ENCODE peak calls at places on chromosomes 5 and 9, in ten cellular contexts. D is HCT116, J is ovary, I is breast epithelium, V is tibial nerve, O is endothelial cell of umbilical vein, X is thyroid gland, Z is A549, S is K562, G is heart left ventricle. K is an unnamed sample.

GRCh38 chr9:135998013-135998380 is 36.8 kb upstream of the UBAC1 start:
- DNase-seq in G (no peak), D (no peak), Z (no peak), I (no peak), J (no peak), X (no peak), V (no peak), O (no peak), S (no peak), K (no peak)

GRCh38 chr5:64923151-64923685 is 154.5 kb downstream of the CWC27 start:
- DNase-seq in O (no peak), I (no peak), D (no peak), V (no peak), G (no peak), Z (no peak), X (no peak), J (no peak), S (no peak), K (no peak)

GRCh38 chr5:1513326-1514026 is 10.3 kb downstream of the LPCAT1 start:
- DNase-seq in D (no peak), G (peak; percentile 12), O (no peak), X (peak; percentile 1), I (no peak), Z (no peak), V (no peak), S (no peak), J (peak; percentile 2), K (peak; percentile 4)

GRCh38 chr9:22005083-22005699 is 3.9 kb downstream of the CDKN2B start:
- DNase-seq in G (no peak), V (no peak), X (no peak), S (no peak), Z (no peak), D (no peak), I (no peak), J (no peak), O (peak; percentile 33), K (no peak)

GRCh38 chr9:127794001-127794791 is 8.4 kb downstream of the CDK9 start:
- DNase-seq in J (peak; percentile 23), V (no peak), I (no peak), G (no peak), D (no peak), Z (no peak), O (no peak), X (no peak), S (peak; percentile 46), K (no peak)

GRCh38 chr9:19552282-19552681 is 143.5 kb downstream of the ACER2 start:
- DNase-seq in S (no peak), X (no peak), G (no peak), Z (no peak), I (no peak), D (no peak), V (no peak), O (no peak), J (no peak), K (no peak)

GRCh38 chr9:14318934-14319513 is 5.1 kb upstream of the NFIB start:
- DNase-seq in O (peak; percentile 45), S (no peak), X (no peak), V (no peak), D (no peak), I (no peak), Z (no peak), G (peak; percentile 14), J (no peak), K (no peak)

GRCh38 chr5:150616024-150616470 is 24.4 kb upstream of the SYNPO start:
- DNase-seq in Z (no peak), X (peak; percentile 57), J (peak; percentile 80), V (no peak), I (no peak), G (peak; percentile 90), O (peak; percentile 86), S (peak; percentile 67), D (no peak), K (no peak)

GRCh38 chr5:157714480-157714879 is 16.7 kb upstream of the THG1L start:
- DNase-seq in X (no peak), V (no peak), D (no peak), O (no peak), J (no peak), I (no peak), S (no peak), Z (no peak), G (no peak), K (no peak)

GRCh38 chr5:139670369-139671095 is 22.4 kb downstream of the CXXC5 start:
- DNase-seq in G (no peak), D (no peak), V (no peak), J (no peak), Z (no peak), S (peak; percentile 67), I (no peak), X (no peak), O (peak; percentile 33), K (no peak)

GRCh38 chr9:38181866-38182265 is 112.8 kb upstream of the SHB start:
- DNase-seq in V (no peak), X (no peak), J (no peak), Z (no peak), G (no peak), D (no peak), S (no peak), I (no peak), O (peak; percentile 22), K (no peak)

GRCh38 chr5:64635056-64635686 is 55.1 kb upstream of the SHISAL2B start:
- DNase-seq in I (no peak), O (peak; percentile 52), Z (peak; percentile 23), S (peak; percentile 37), D (peak; percentile 16), V (no peak), J (no peak), G (no peak), X (no peak), K (no peak)

GRCh38 chr5:69368458-69369368 is 607 bp downstream of the AK6 start:
- DNase-seq in Z (peak; percentile 3), I (no peak), O (peak; percentile 59), G (no peak), S (peak; percentile 62), J (no peak), V (no peak), D (peak; percentile 31), X (no peak), K (no peak)

GRCh38 chr9:116337015-116337414 is 183.4 kb downstream of the PAPPA start:
- DNase-seq in I (no peak), X (no peak), O (no peak), G (no peak), V (no peak), D (no peak), Z (no peak), S (no peak), J (no peak), K (no peak)

GRCh38 chr9:70480405-70480980 is 66.0 kb upstream of the KLF9 start:
- DNase-seq in Z (no peak), S (no peak), O (peak; percentile 85), I (peak; percentile 89), G (peak; percentile 87), J (peak; percentile 88), X (peak; percentile 93), V (peak; percentile 86), D (no peak), K (peak; percentile 92)
- TF ChIP-seq POLR2A in Z (no peak), S (no peak), O (no peak), I (peak; percentile 43), G (peak; percentile 62), J (peak; percentile 67), X (peak; percentile 88), V (peak; percentile 66), D (no peak), K (peak; percentile 82)

GRCh38 chr9:130020618-130021017 is 22.4 kb downstream of the FNBP1 start:
- DNase-seq in J (no peak), O (no peak), I (no peak), S (no peak), Z (no peak), V (no peak), X (no peak), G (no peak), D (no peak), K (no peak)
- H3K27ac ChIP-seq in J (no peak overlapping the region), O (no peak overlapping the region), I (peak overlapping the region; percentile 50), S (no peak overlapping the region), Z (no peak overlapping the region), V (no peak overlapping the region), X (peak overlapping the region; percentile 68), G (no peak overlapping the region), D (no peak overlapping the region), K (peak overlapping the region; percentile 56)

GRCh38 chr9:76650692-76651091 is 113.5 kb upstream of the PCA3 start:
- DNase-seq in I (no peak), X (no peak), G (no peak), V (no peak), O (peak; percentile 26), D (no peak), Z (no peak), J (no peak), S (no peak), K (no peak)
- H3K4me1 ChIP-seq in I (no peaks in the 10 kb centered on the region), X (peaks cover 11% of the 10 kb centered on the region), G (no peaks in the 10 kb centered on the region), V (peaks cover 12% of the 10 kb centered on the region), O (peaks cover 44% of the 10 kb centered on the region), D (no peaks in the 10 kb centered on the region), Z (no peaks in the 10 kb centered on the region), J (peaks cover 1% of the 10 kb centered on the region), S (no peaks in the 10 kb centered on the region), K (no peaks in the 10 kb centered on the region)

GRCh38 chr5:159242153-159242552 is 20.9 kb upstream of the UBLCP1 start:
- DNase-seq in S (no peak), V (no peak), D (no peak), O (no peak), J (no peak), Z (no peak), G (no peak), I (no peak), X (no peak), K (no peak)

GRCh38 chr5:159244163-159244562 is 18.9 kb upstream of the UBLCP1 start:
- DNase-seq in Z (no peak), O (no peak), V (no peak), X (no peak), S (no peak), D (no peak), I (no peak), J (no peak), G (no peak), K (no peak)

GRCh38 chr5:159243385-159243784 is 19.7 kb upstream of the UBLCP1 start:
- DNase-seq in O (no peak), J (no peak), G (no peak), X (no peak), Z (no peak), I (no peak), D (no peak), V (no peak), S (no peak), K (no peak)

GRCh38 chr5:159242656-159243055 is 20.4 kb upstream of the UBLCP1 start:
- DNase-seq in V (no peak), S (no peak), O (no peak), D (no peak), Z (no peak), I (no peak), G (no peak), J (no peak), X (no peak), K (no peak)

DNA sequence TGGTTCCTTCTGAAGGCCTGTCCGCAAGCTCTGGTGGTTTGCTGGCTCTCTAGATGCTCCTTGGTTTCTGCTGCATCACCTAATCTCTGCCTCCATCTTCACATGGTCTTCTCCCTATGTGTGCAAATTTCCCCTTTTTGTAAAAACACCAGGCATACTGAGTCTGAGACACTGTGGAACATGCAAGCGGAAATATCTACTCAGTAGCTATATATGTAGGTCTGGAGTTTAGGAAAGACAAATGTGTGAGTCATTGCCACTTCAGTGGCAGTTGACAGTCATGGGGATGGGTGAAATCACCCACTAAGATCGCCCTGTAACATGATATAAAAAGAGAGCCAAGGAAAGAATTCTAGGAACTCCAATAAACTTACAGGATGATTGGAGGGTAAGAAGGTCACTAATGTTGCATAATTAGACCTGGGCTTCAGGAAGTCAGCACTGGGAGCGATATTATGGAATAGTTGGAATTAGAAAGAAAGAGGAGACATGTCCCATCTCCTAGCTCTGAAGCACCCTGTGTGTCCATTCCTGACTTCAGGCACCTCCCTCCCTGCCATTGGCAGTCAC is 22.7 kb upstream of the UBLCP1 start:
- DNase-seq in J (no peak), I (no peak), V (no peak), Z (peak; percentile 79), S (peak; percentile 49), O (no peak), X (no peak), G (no peak), D (no peak), K (no peak)
- TF ChIP-seq POLR2A in J (no peak), I (no peak), V (no peak), Z (no peak), S (no peak), O (no peak), X (no peak), G (no peak), D (no peak), K (no peak)